ENCODE peak calls at places on chromosomes 11 and 22, in nine cellular contexts. V is lower leg skin, Y is neuronal stem cell, Q is KBM-7, F is kidney glomerular epithelial cell, L is stomach, G is endothelial cell, H is NCI-H1436 treated with DMSO at 0.1 percent for 48 hours, A is substantia nigra. W is an unnamed sample.

GRCh38 chr11:104164028-104164520 is at the start of gene PDGFD:
- DNase-seq in G (peak; percentile 85), V (peak; percentile 93), Q (peak; percentile 84), Y (peak; percentile 78), H (no peak), L (peak; percentile 71), A (peak; percentile 9), F (peak; percentile 63), W (no peak)

GRCh38 chr11:67638535-67639437 is 777 bp downstream of the TBX10 start:
- DNase-seq in G (no peak), L (no peak), V (no peak), H (no peak), Y (no peak), Q (no peak), F (no peak), A (no peak), W (no peak)

GRCh38 chr11:104005234-104005855 is 31.1 kb upstream of the DDI1 start:
- DNase-seq in G (no peak), H (no peak), Q (no peak), Y (no peak), A (no peak), F (no peak), V (no peak), L (no peak), W (no peak)

GRCh38 chr11:5280582-5281102 is 10.9 kb upstream of the HBE1 start:
- DNase-seq in F (peak; percentile 86), V (no peak), H (no peak), G (no peak), Y (no peak), L (peak; percentile 45), A (peak; percentile 13), Q (peak; percentile 72), W (no peak)

GRCh38 chr11:125175166-125175565 is 10.6 kb downstream of the PKNOX2 start:
- DNase-seq in G (no peak), Y (no peak), F (no peak), V (no peak), H (no peak), A (no peak), L (no peak), Q (no peak), W (no peak)

GRCh38 chr11:114738954-114739353 is 60.6 kb downstream of the NXPE2 start:
- DNase-seq in F (peak; percentile 14), H (no peak), Y (peak; percentile 21), A (peak; percentile 3), G (peak; percentile 37), L (peak; percentile 51), V (no peak), Q (peak; percentile 49), W (no peak)

GRCh38 chr11:131692961-131693360 is 322.5 kb downstream of the NTM start:
- DNase-seq in Y (no peak), G (no peak), Q (no peak), H (no peak), A (no peak), V (no peak), L (no peak), F (no peak), W (no peak)

GRCh38 chr11:65442952-65443351 is 20.4 kb downstream of the NEAT1 start:
- DNase-seq in A (no peak), L (no peak), Q (peak; percentile 75), G (no peak), Y (no peak), H (no peak), F (no peak), V (peak; percentile 85), W (no peak)

GRCh38 chr22:45600791-45601730 is 70.6 kb upstream of the ATXN10 start:
- DNase-seq in G (no peak), F (peak; percentile 40), Q (no peak), V (no peak), A (no peak), H (no peak), L (no peak), Y (no peak), W (no peak)

GRCh38 chr22:50115693-50116092 is 25.9 kb downstream of the MOV10L1 start:
- DNase-seq in Q (no peak), L (no peak), H (no peak), F (no peak), G (no peak), Y (no peak), A (no peak), V (peak; percentile 85), W (no peak)

GRCh38 chr11:118175031-118175531 is 1.4 kb downstream of the SCN2B start:
- DNase-seq in A (no peak), Q (no peak), G (no peak), L (no peak), H (no peak), F (peak; percentile 85), Y (no peak), V (no peak), W (no peak)

GRCh38 chr11:67507242-67507890 is 596 bp downstream of the CDK2AP2 start:
- DNase-seq in G (no peak), Q (no peak), F (no peak), L (peak; percentile 82), V (peak; percentile 92), H (no peak), Y (no peak), A (no peak), W (no peak)

GRCh38 chr11:134452849-134453177 is 40.8 kb upstream of the B3GAT1 start:
- DNase-seq in G (no peak), V (no peak), F (no peak), L (no peak), H (no peak), Q (no peak), A (no peak), Y (no peak), W (no peak)

GRCh38 chr11:9756878-9757277 is 93.0 kb downstream of the SWAP70 start:
- DNase-seq in V (no peak), H (no peak), L (no peak), A (no peak), G (no peak), Y (no peak), Q (no peak), F (no peak), W (no peak)

GRCh38 chr22:38338772-38339379 is 21.6 kb upstream of the CSNK1E start:
- DNase-seq in Y (no peak), G (no peak), Q (peak; percentile 64), H (no peak), F (no peak), V (peak; percentile 72), L (no peak), A (no peak), W (no peak)

GRCh38 chr11:20671856-20672546 is 2.6 kb downstream of the NELL1 start:
- DNase-seq in A (no peak), V (no peak), F (peak; percentile 17), Q (peak; percentile 4), L (no peak), G (no peak), H (no peak), Y (no peak), W (no peak)

GRCh38 chr22:37300551-37301017 is 18.3 kb downstream of the CYTH4 start:
- DNase-seq in F (no peak), V (no peak), H (no peak), A (no peak), Y (no peak), Q (peak; percentile 94), G (no peak), L (no peak), W (no peak)

GRCh38 chr11:61966673-61967176 is 709 bp downstream of the FTH1 start:
- DNase-seq in H (no peak), F (no peak), V (peak; percentile 86), Q (peak; percentile 50), Y (no peak), A (no peak), G (no peak), L (no peak), W (no peak)

GRCh38 chr11:35077709-35078695 is 61.0 kb upstream of the CD44 start:
- DNase-seq in G (no peak), Y (no peak), L (no peak), Q (peak; percentile 79), V (no peak), F (peak; percentile 88), H (no peak), A (no peak), W (no peak)

GRCh38 chr22:47615051-47615450 is 852.6 kb downstream of the TBC1D22A start:
- DNase-seq in G (no peak), H (no peak), Y (no peak), V (peak; percentile 81), Q (no peak), L (no peak), F (no peak), A (no peak), W (no peak)

GRCh38 chr11:102518296-102519094 is 12.1 kb downstream of the MMP7 start:
- DNase-seq in Q (no peak), G (no peak), A (no peak), H (no peak), Y (no peak), V (no peak), L (no peak), F (no peak), W (no peak)

W was measured in nucleus accumbens.